ENCODE peak calls at places on chromosome 1, in seven cellular contexts. W, P, N, E, A, F and C are unnamed samples.

GRCh38 chr1:181655756-181656155 is 172.4 kb downstream of the CACNA1E start:
- DNase-seq in W (no peak), P (no peak), N (no peak), E (no peak), A (no peak), F (no peak), C (no peak)

GRCh38 chr1:27555700-27556424 is 48.1 kb downstream of the AHDC1 start:
- DNase-seq in W (no peak), P (peak), N (no peak), E (peak), A (peak), F (no peak), C (no peak)

GRCh38 chr1:101993703-101994102 is 3.0 kb downstream of the OLFM3 start:
- DNase-seq in W (no peak), P (no peak), N (no peak), E (no peak), A (no peak), F (no peak), C (no peak)

GRCh38 chr1:34924759-34925555 is 4.5 kb downstream of the DLGAP3 start:
- DNase-seq in W (peak), P (peak), N (peak), E (peak), A (peak), F (peak), C (no peak)

GRCh38 chr1:34050711-34051485 is 114.1 kb downstream of the CSMD2 start:
- DNase-seq in W (no peak), P (no peak), N (no peak), E (no peak), A (no peak), F (no peak), C (no peak)

GRCh38 chr1:238517710-238518109 is 627.0 kb upstream of the ZP4 start:
- DNase-seq in W (no peak), P (no peak), N (no peak), E (no peak), A (no peak), F (no peak), C (no peak)

GRCh38 chr1:232316864-232317263 is 313.1 kb downstream of the SIPA1L2 start:
- DNase-seq in W (peak), P (no peak), N (no peak), E (no peak), A (no peak), F (no peak), C (no peak)

GRCh38 chr1:169795687-169796086 is 980 bp upstream of the METTL18 start:
- DNase-seq in W (no peak), P (no peak), N (no peak), E (no peak), A (no peak), F (no peak), C (no peak)

GRCh38 chr1:16208270-16208987 is 4.0 kb downstream of the ARHGEF19 start:
- DNase-seq in W (peak), P (peak), N (no peak), E (peak), A (no peak), F (no peak), C (no peak)

GRCh38 chr1:2594001-2594640 is 7.5 kb downstream of the PRXL2B start:
- DNase-seq in W (peak), P (no peak), N (no peak), E (peak), A (peak), F (no peak), C (no peak)

GRCh38 chr1:113937146-113937545 is 8.0 kb downstream of the HIPK1 start:
- DNase-seq in W (peak), P (no peak), N (no peak), E (no peak), A (no peak), F (no peak), C (no peak)

GRCh38 chr1:208219098-208219658 is 25.0 kb downstream of the PLXNA2 start:
- DNase-seq in W (no peak), P (no peak), N (no peak), E (no peak), A (no peak), F (no peak), C (no peak)

GRCh38 chr1:83779565-83779964 is 219.4 kb downstream of the TTLL7 start:
- DNase-seq in W (no peak), P (no peak), N (no peak), E (no peak), A (no peak), F (no peak), C (no peak)

GRCh38 chr1:65001238-65001792 is 35.0 kb upstream of the JAK1 start:
- DNase-seq in W (peak), P (peak), N (peak), E (peak), A (peak), F (peak), C (peak)

GRCh38 chr1:10598088-10598712 is 123.5 kb downstream of the PEX14 start:
- DNase-seq in W (no peak), P (no peak), N (no peak), E (no peak), A (peak), F (no peak), C (no peak)

GRCh38 chr1:10265027-10265426 is 54.7 kb downstream of the KIF1B start:
- DNase-seq in W (no peak), P (no peak), N (no peak), E (no peak), A (no peak), F (no peak), C (no peak)

GRCh38 chr1:180151508-180151907 is 3.2 kb upstream of the QSOX1 start:
- DNase-seq in W (peak), P (no peak), N (no peak), E (peak), A (no peak), F (no peak), C (no peak)

GRCh38 chr1:156805766-156806511 is 10.7 kb downstream of the SH2D2A start:
- DNase-seq in W (peak), P (peak), N (no peak), E (peak), A (peak), F (no peak), C (no peak)

GRCh38 chr1:172671591-172671990 is 12.7 kb downstream of the FASLG start:
- DNase-seq in W (peak), P (peak), N (no peak), E (peak), A (no peak), F (no peak), C (no peak)

GRCh38 chr1:194710671-194711070 is 1524.3 kb upstream of the B3GALT2 start:
- DNase-seq in W (no peak), P (no peak), N (no peak), E (no peak), A (no peak), F (no peak), C (no peak)

GRCh38 chr1:154938604-154939399 is 2.3 kb upstream of the PMVK start:
- DNase-seq in W (no peak), P (peak), N (no peak), E (no peak), A (no peak), F (no peak), C (no peak)

GRCh38 chr1:194477908-194478307 is 1291.5 kb upstream of the B3GALT2 start:
- DNase-seq in W (no peak), P (no peak), N (no peak), E (no peak), A (no peak), F (no peak), C (no peak)

GRCh38 chr1:187513190-187513589 is 684.4 kb downstream of the PLA2G4A start:
- DNase-seq in W (peak), P (no peak), N (no peak), E (no peak), A (no peak), F (no peak), C (no peak)

GRCh38 chr1:201685485-201685884 is 143.5 kb upstream of the IPO9 start:
- DNase-seq in W (no peak), P (no peak), N (no peak), E (no peak), A (no peak), F (no peak), C (no peak)

GRCh38 chr1:183783896-183784637 is 20.9 kb upstream of the RGL1 start:
- DNase-seq in W (peak), P (peak), N (no peak), E (peak), A (no peak), F (no peak), C (no peak)

GRCh38 chr1:31382379-31382989 is 9.6 kb upstream of the FABP3 start:
- DNase-seq in W (no peak), P (no peak), N (no peak), E (no peak), A (no peak), F (no peak), C (no peak)

GRCh38 chr1:183864611-183865010 is 59.7 kb downstream of the RGL1 start:
- DNase-seq in W (no peak), P (no peak), N (no peak), E (no peak), A (no peak), F (no peak), C (no peak)

GRCh38 chr1:90122679-90123340 is 127.9 kb downstream of the ZNF326 start:
- DNase-seq in W (no peak), P (no peak), N (no peak), E (no peak), A (peak), F (no peak), C (no peak)

GRCh38 chr1:185213086-185213485 is 56.1 kb downstream of the SWT1 start:
- DNase-seq in W (peak), P (no peak), N (no peak), E (peak), A (no peak), F (no peak), C (no peak)